ENCODE peak calls at places on chromosome 12, in ten cellular contexts. V is AG04449; J is amniotic epithelial cell; D is activated naive CD8-positive, alpha-beta T cell treated with anti-CD3 and anti-CD28 coated beads, Interleukin-2, amount 50 U/mL, for 24 hours; E is activated CD4-positive, alpha-beta T cell treated with anti-CD3 and anti-CD28 coated beads, Interleukin-2, amount 50 U/mL, for 24 hours; U is amygdala; T is GM12865; X is stimulated activated CD8-positive, alpha-beta memory T cell treated with anti-CD3 and anti-CD28 coated beads, Interleukin-15, amount 100 ng/mL, for 4 hours; P is psoas muscle; R is astrocyte of the spinal cord. K is an unnamed sample.

GRCh38 chr12:8038659-8039114 is 6.2 kb downstream of the FOXJ2 start:
- DNase-seq in V (no peak), J (peak; percentile 62), D (peak; percentile 28), E (no peak), U (peak; percentile 46), T (no peak), X (no peak), P (peak; percentile 58), R (peak; percentile 59), K (no peak)

GRCh38 chr12:93317227-93317626 is 60.5 kb upstream of the NUDT4 start:
- DNase-seq in V (no peak), J (peak; percentile 24), D (no peak), E (no peak), U (no peak), T (no peak), X (no peak), P (no peak), R (no peak), K (peak; percentile 21)

GRCh38 chr12:47963340-47964040 is at the start of gene TMEM106C:
- DNase-seq in V (peak; percentile 38), J (peak; percentile 75), D (peak; percentile 95), E (peak; percentile 83), U (peak; percentile 81), T (peak; percentile 94), X (peak; percentile 78), P (peak; percentile 91), R (peak; percentile 89), K (peak; percentile 78)

GRCh38 chr12:111250251-111250881 is 118.5 kb downstream of the PHETA1 start:
- DNase-seq in V (no peak), J (no peak), D (no peak), E (no peak), U (no peak), T (no peak), X (no peak), P (no peak), R (no peak), K (no peak)

GRCh38 chr12:32476446-32476845 is 77.1 kb downstream of the FGD4 start:
- DNase-seq in V (no peak), J (no peak), D (no peak), E (no peak), U (no peak), T (no peak), X (no peak), P (no peak), R (no peak), K (no peak)

GRCh38 chr12:32302218-32302826 is 97.0 kb upstream of the FGD4 start:
- DNase-seq in V (no peak), J (peak; percentile 29), D (no peak), E (no peak), U (no peak), T (peak; percentile 50), X (no peak), P (no peak), R (no peak), K (no peak)

GRCh38 chr12:1908758-1909157 is 9.7 kb downstream of the CACNA2D4 start:
- DNase-seq in V (no peak), J (no peak), D (no peak), E (no peak), U (no peak), T (no peak), X (no peak), P (no peak), R (no peak), K (no peak)

GRCh38 chr12:77746108-77746507 is 84.6 kb upstream of the NAV3 start:
- DNase-seq in V (no peak), J (peak; percentile 52), D (no peak), E (no peak), U (no peak), T (peak; percentile 92), X (no peak), P (no peak), R (peak; percentile 43), K (no peak)

GRCh38 chr12:74889563-74890236 is 319.9 kb downstream of the KCNC2 start:
- DNase-seq in V (no peak), J (peak; percentile 65), D (no peak), E (no peak), U (no peak), T (no peak), X (no peak), P (no peak), R (peak; percentile 57), K (no peak)

GRCh38 chr12:10673660-10674384 is at the start of gene STYK1:
- DNase-seq in V (no peak), J (peak; percentile 15), D (peak; percentile 80), E (peak; percentile 17), U (peak; percentile 23), T (peak; percentile 77), X (peak; percentile 50), P (peak; percentile 23), R (peak; percentile 29), K (peak; percentile 87)

GRCh38 chr12:7933255-7933726 is 2.7 kb downstream of the SLC2A3 start:
- DNase-seq in V (peak; percentile 81), J (peak; percentile 93), D (peak; percentile 76), E (peak; percentile 86), U (peak; percentile 31), T (peak; percentile 95), X (peak; percentile 77), P (peak; percentile 66), R (peak; percentile 94), K (peak; percentile 93)

GRCh38 chr12:107287436-107288413 is 194.4 kb upstream of the CRY1 start:
- DNase-seq in V (no peak), J (no peak), D (peak; percentile 6), E (no peak), U (no peak), T (peak; percentile 1), X (no peak), P (no peak), R (peak; percentile 27), K (no peak)

GRCh38 chr12:32118806-32119205 is 12.2 kb downstream of the BICD1 start:
- DNase-seq in V (no peak), J (no peak), D (no peak), E (no peak), U (no peak), T (no peak), X (no peak), P (no peak), R (no peak), K (no peak)

GRCh38 chr12:6434205-6435180 is 10.3 kb upstream of the CD27 start:
- DNase-seq in V (no peak), J (peak; percentile 33), D (peak; percentile 47), E (no peak), U (no peak), T (peak; percentile 73), X (no peak), P (no peak), R (no peak), K (no peak)

GRCh38 chr12:107468182-107468581 is 217.4 kb upstream of the PWP1 start:
- DNase-seq in V (no peak), J (no peak), D (no peak), E (no peak), U (peak; percentile 3), T (peak; percentile 9), X (no peak), P (no peak), R (peak; percentile 30), K (no peak)

GRCh38 chr12:128820723-128821432 is 2.9 kb downstream of the SLC15A4 start:
- DNase-seq in V (no peak), J (no peak), D (no peak), E (no peak), U (no peak), T (peak; percentile 94), X (no peak), P (no peak), R (no peak), K (peak; percentile 92)

K was measured in MV-4-11.